ENCODE peak calls at places on chromosomes 3 and 15, in four cellular contexts. One of them, this sample, is unnamed.
A peak's percentile ranks its signal among the peaks of the same experiment; 100 is the strongest.

GRCh38 chr3:38374221-38374620 is 27.6 kb downstream of the XYLB start:
- DNase-seq in cardiac muscle cell: no peak
- DNase-seq in psoas muscle: no peak
- DNase-seq in fibroblast of lung: no peak
- DNase-seq in this sample: no peak

GRCh38 chr3:53493997-53494791 is at the start of gene CACNA1D:
- DNase-seq in psoas muscle: no peak
- DNase-seq in cardiac muscle cell: peak; percentile 6
- DNase-seq in fibroblast of lung: peak; percentile 11
- DNase-seq in this sample: no peak

GRCh38 chr3:143331336-143331735 is 211.8 kb downstream of the CHST2 start:
- DNase-seq in psoas muscle: no peak
- DNase-seq in cardiac muscle cell: peak; percentile 48
- DNase-seq in fibroblast of lung: peak; percentile 42
- DNase-seq in this sample: no peak

GRCh38 chr15:32878849-32879795 is 161.3 kb downstream of the GREM1 start:
- DNase-seq in psoas muscle: no peak
- DNase-seq in fibroblast of lung: no peak
- DNase-seq in cardiac muscle cell: no peak
- DNase-seq in this sample: no peak

GRCh38 chr3:123767020-123767394 is 117.1 kb downstream of the MYLK start:
- DNase-seq in psoas muscle: no peak
- DNase-seq in fibroblast of lung: no peak
- DNase-seq in cardiac muscle cell: no peak
- DNase-seq in this sample: no peak

GRCh38 chr15:59292393-59292792 is 80.3 kb downstream of the MYO1E start:
- DNase-seq in psoas muscle: no peak
- DNase-seq in fibroblast of lung: peak; percentile 78
- DNase-seq in cardiac muscle cell: peak; percentile 80
- DNase-seq in this sample: no peak

GRCh38 chr3:12545473-12545791 is at the start of gene MKRN2OS:
- DNase-seq in cardiac muscle cell: no peak
- DNase-seq in fibroblast of lung: no peak
- DNase-seq in psoas muscle: no peak
- DNase-seq in this sample: no peak

GRCh38 chr3:16841906-16842709 is 42.6 kb upstream of the PLCL2 start:
- DNase-seq in cardiac muscle cell: no peak
- DNase-seq in fibroblast of lung: no peak
- DNase-seq in psoas muscle: peak; percentile 65
- DNase-seq in this sample: no peak

GRCh38 chr15:101028772-101029438 is 109.7 kb downstream of the LRRK1 start:
- DNase-seq in psoas muscle: no peak
- DNase-seq in fibroblast of lung: no peak
- DNase-seq in cardiac muscle cell: no peak
- DNase-seq in this sample: no peak

GRCh38 chr3:78153973-78154372 is 1114.1 kb downstream of the ROBO2 start:
- DNase-seq in psoas muscle: peak; percentile 21
- DNase-seq in fibroblast of lung: no peak
- DNase-seq in cardiac muscle cell: no peak
- DNase-seq in this sample: no peak

GRCh38 chr3:78154521-78155186 is 1114.8 kb downstream of the ROBO2 start:
- DNase-seq in cardiac muscle cell: peak; percentile 19
- DNase-seq in fibroblast of lung: no peak
- DNase-seq in psoas muscle: no peak
- DNase-seq in this sample: no peak

GRCh38 chr3:78148986-78149717 is 1109.3 kb downstream of the ROBO2 start:
- DNase-seq in psoas muscle: no peak
- DNase-seq in fibroblast of lung: peak; percentile 16
- DNase-seq in cardiac muscle cell: no peak
- DNase-seq in this sample: no peak
- H3K4me3 ChIP-seq in psoas muscle: no peak overlapping the region
- H3K4me3 ChIP-seq in fibroblast of lung: no peak overlapping the region
- H3K4me3 ChIP-seq in cardiac muscle cell: no peak overlapping the region
- H3K4me3 ChIP-seq in this sample: no peak overlapping the region

DNA sequence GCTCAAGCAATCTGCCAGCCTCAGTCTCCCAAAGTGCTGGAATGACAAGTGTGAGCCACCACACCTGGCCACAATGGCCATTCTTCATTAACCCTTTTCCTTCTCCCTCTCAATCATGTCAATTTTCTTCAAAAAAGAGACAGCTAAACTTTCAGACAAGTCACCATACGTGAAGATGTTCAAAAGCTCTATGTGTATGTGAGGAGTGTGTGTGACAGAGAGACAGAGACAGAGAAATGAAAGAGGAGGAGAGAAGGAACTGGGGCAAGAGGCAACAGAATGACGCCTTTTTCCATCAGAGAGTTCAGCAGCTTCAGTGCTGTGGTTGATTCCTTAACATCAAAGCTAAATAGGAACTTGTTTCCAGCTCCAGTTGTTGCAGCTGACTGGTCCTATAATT is 27.4 kb downstream of the OSBPL10 start:
- DNase-seq in psoas muscle: no peak
- DNase-seq in cardiac muscle cell: no peak
- DNase-seq in fibroblast of lung: no peak
- DNase-seq in this sample: no peak
- H3K27ac ChIP-seq in psoas muscle: no peak overlapping the region
- H3K27ac ChIP-seq in cardiac muscle cell: no peak overlapping the region
- H3K27ac ChIP-seq in fibroblast of lung: no peak overlapping the region
- H3K27ac ChIP-seq in this sample: no peak overlapping the region

GRCh38 chr3:121781611-121782010 is 32.1 kb upstream of the GOLGB1 start:
- DNase-seq in cardiac muscle cell: no peak
- DNase-seq in psoas muscle: no peak
- DNase-seq in fibroblast of lung: no peak
- DNase-seq in this sample: no peak

GRCh38 chr3:121786485-121786884 is 36.9 kb upstream of the GOLGB1 start:
- DNase-seq in fibroblast of lung: peak; percentile 69
- DNase-seq in psoas muscle: no peak
- DNase-seq in cardiac muscle cell: peak; percentile 66
- DNase-seq in this sample: peak; percentile 7
- H3K4me3 ChIP-seq in fibroblast of lung: no peak overlapping the region
- H3K4me3 ChIP-seq in psoas muscle: no peak overlapping the region
- H3K4me3 ChIP-seq in cardiac muscle cell: no peak overlapping the region
- H3K4me3 ChIP-seq in this sample: no peak overlapping the region

DNA sequence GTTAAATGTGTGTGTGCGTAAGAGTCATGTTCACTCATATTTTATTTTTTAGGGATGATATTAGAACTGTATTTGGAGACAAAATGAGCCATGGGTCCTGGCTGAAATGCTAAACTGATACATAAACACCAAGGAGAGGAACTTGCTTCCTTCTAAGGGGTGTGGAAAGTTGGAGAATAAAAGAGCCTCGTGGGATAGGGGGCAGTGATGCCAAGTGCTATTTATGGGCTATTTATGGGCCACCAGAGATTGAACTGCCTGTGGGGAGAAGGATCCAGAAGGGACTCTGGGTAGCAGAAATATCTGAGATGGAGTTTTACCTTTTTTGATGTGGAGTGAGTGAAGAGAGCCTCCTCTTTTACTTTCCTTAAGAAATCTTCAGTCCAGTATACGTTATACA is 1.8 kb upstream of the ARNT2 start:
- DNase-seq in cardiac muscle cell: no peak
- DNase-seq in psoas muscle: no peak
- DNase-seq in fibroblast of lung: no peak
- DNase-seq in this sample: no peak
- H3K27ac ChIP-seq in cardiac muscle cell: no peak overlapping the region
- H3K27ac ChIP-seq in psoas muscle: no peak overlapping the region
- H3K27ac ChIP-seq in fibroblast of lung: no peak overlapping the region
- H3K27ac ChIP-seq in this sample: no peak overlapping the region

DNA sequence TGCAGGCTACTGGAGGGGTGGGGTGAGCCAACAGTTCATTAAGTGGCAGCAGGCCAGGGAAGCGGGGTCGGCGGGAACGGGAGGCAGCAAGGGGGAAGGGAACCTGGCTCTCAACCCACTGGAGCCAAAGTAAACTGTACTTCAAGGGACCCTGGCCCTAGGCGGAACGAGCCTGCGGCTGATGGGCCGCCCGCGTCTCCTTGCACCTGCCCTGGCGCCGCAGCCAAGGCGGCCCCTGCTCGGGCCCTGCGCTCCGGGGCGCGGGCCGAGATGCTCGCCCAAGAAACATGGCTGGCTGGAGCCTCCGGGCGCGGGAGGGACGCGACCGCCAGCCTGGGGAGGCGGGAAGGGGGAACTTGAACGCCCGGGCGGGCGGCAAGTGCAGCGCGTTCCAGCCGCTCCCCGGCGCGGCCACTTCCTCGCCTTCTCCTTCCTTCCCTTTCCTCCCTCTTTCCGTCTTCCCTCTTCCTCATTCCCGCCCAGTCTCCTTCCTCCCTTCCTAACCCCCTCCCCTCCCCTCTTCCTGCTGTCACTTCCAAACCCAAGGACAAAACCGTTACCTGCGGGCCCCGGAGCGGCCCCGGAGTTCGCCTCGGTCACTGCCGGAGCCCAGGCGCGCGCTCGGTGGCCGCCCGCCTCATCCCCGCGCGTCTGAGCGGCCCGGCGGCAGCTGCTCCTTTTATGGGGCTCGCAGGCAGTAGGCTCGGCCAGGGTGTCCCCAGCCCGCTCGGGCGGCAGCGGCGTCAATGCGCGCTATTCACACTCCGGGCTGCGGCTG is 489.7 kb downstream of the MAGI1 start:
- DNase-seq in cardiac muscle cell: no peak
- DNase-seq in fibroblast of lung: peak; percentile 33
- DNase-seq in psoas muscle: peak; percentile 71
- DNase-seq in this sample: no peak
- H3K4me3 ChIP-seq in cardiac muscle cell: peak overlapping the region; percentile 52
- H3K4me3 ChIP-seq in fibroblast of lung: peak overlapping the region; percentile 58
- H3K4me3 ChIP-seq in psoas muscle: peak overlapping the region; percentile 85
- H3K4me3 ChIP-seq in this sample: peak overlapping the region; percentile 61

GRCh38 chr3:9883676-9884554 is 3.9 kb upstream of the CIDEC start:
- DNase-seq in cardiac muscle cell: peak; percentile 43
- DNase-seq in psoas muscle: no peak
- DNase-seq in fibroblast of lung: peak; percentile 57
- DNase-seq in this sample: no peak

GRCh38 chr3:9886328-9886727 is 4.1 kb upstream of the JAGN1 start:
- DNase-seq in fibroblast of lung: no peak
- DNase-seq in cardiac muscle cell: no peak
- DNase-seq in psoas muscle: no peak
- DNase-seq in this sample: no peak

GRCh38 chr3:9887478-9887877 is 2.9 kb upstream of the JAGN1 start:
- DNase-seq in psoas muscle: no peak
- DNase-seq in fibroblast of lung: no peak
- DNase-seq in cardiac muscle cell: no peak
- DNase-seq in this sample: no peak

GRCh38 chr3:9881440-9881839 is 1.4 kb upstream of the CIDEC start:
- DNase-seq in fibroblast of lung: no peak
- DNase-seq in psoas muscle: no peak
- DNase-seq in cardiac muscle cell: no peak
- DNase-seq in this sample: no peak

GRCh38 chr3:9884555-9885165 is 4.6 kb upstream of the CIDEC start:
- DNase-seq in cardiac muscle cell: peak; percentile 79
- DNase-seq in fibroblast of lung: peak; percentile 88
- DNase-seq in psoas muscle: no peak
- DNase-seq in this sample: no peak
- H3K27ac ChIP-seq in cardiac muscle cell: no peak overlapping the region
- H3K27ac ChIP-seq in fibroblast of lung: peak overlapping the region; percentile 43
- H3K27ac ChIP-seq in psoas muscle: no peak overlapping the region
- H3K27ac ChIP-seq in this sample: peak overlapping the region; percentile 39

This sample was measured in AG04450.